ENCODE peak calls at places on chromosomes 4 and X, in seven cellular contexts. One of them, this sample, is unnamed.

GRCh38 chrX:1053072-1053471 is 159.4 kb downstream of the CRLF2 start:
- DNase-seq in NCI-H2171: no peak
- DNase-seq in T follicular helper cell: no peak
- DNase-seq in activated gamma-delta T cell treated with anti-CD3 and anti-CD28 coated beads, Interleukin-2, amount 50 U/mL, for 16 hours: no peak
- DNase-seq in lung: no peak
- DNase-seq in hepatocyte: no peak
- DNase-seq in effector memory CD8-positive, alpha-beta T cell: no peak
- DNase-seq in this sample: no peak

GRCh38 chr4:5029447-5029846 is 10.2 kb upstream of the CYTL1 start:
- DNase-seq in activated gamma-delta T cell treated with anti-CD3 and anti-CD28 coated beads, Interleukin-2, amount 50 U/mL, for 16 hours: no peak
- DNase-seq in lung: no peak
- DNase-seq in effector memory CD8-positive, alpha-beta T cell: no peak
- DNase-seq in NCI-H2171: no peak
- DNase-seq in T follicular helper cell: no peak
- DNase-seq in hepatocyte: no peak
- DNase-seq in this sample: no peak

GRCh38 chrX:17876135-17876534 is 15.0 kb upstream of the RAI2 start:
- DNase-seq in T follicular helper cell: no peak
- DNase-seq in activated gamma-delta T cell treated with anti-CD3 and anti-CD28 coated beads, Interleukin-2, amount 50 U/mL, for 16 hours: no peak
- DNase-seq in effector memory CD8-positive, alpha-beta T cell: no peak
- DNase-seq in NCI-H2171: no peak
- DNase-seq in lung: no peak
- DNase-seq in hepatocyte: no peak
- DNase-seq in this sample: no peak

GRCh38 chrX:45083314-45083713 is 117.4 kb downstream of the DIPK2B start:
- DNase-seq in effector memory CD8-positive, alpha-beta T cell: no peak
- DNase-seq in activated gamma-delta T cell treated with anti-CD3 and anti-CD28 coated beads, Interleukin-2, amount 50 U/mL, for 16 hours: no peak
- DNase-seq in NCI-H2171: no peak
- DNase-seq in lung: no peak
- DNase-seq in T follicular helper cell: no peak
- DNase-seq in hepatocyte: no peak
- DNase-seq in this sample: no peak

GRCh38 chr4:24850669-24851068 is 55.3 kb downstream of the SOD3 start:
- DNase-seq in hepatocyte: peak
- DNase-seq in activated gamma-delta T cell treated with anti-CD3 and anti-CD28 coated beads, Interleukin-2, amount 50 U/mL, for 16 hours: no peak
- DNase-seq in T follicular helper cell: no peak
- DNase-seq in effector memory CD8-positive, alpha-beta T cell: no peak
- DNase-seq in lung: no peak
- DNase-seq in NCI-H2171: no peak
- DNase-seq in this sample: no peak

GRCh38 chr4:42104521-42104920 is 47.9 kb downstream of the BEND4 start:
- DNase-seq in lung: no peak
- DNase-seq in effector memory CD8-positive, alpha-beta T cell: no peak
- DNase-seq in hepatocyte: no peak
- DNase-seq in activated gamma-delta T cell treated with anti-CD3 and anti-CD28 coated beads, Interleukin-2, amount 50 U/mL, for 16 hours: no peak
- DNase-seq in NCI-H2171: no peak
- DNase-seq in T follicular helper cell: no peak
- DNase-seq in this sample: no peak

GRCh38 chr4:24121395-24122175 is 231.7 kb upstream of the PPARGC1A start:
- DNase-seq in T follicular helper cell: no peak
- DNase-seq in effector memory CD8-positive, alpha-beta T cell: no peak
- DNase-seq in lung: no peak
- DNase-seq in NCI-H2171: no peak
- DNase-seq in activated gamma-delta T cell treated with anti-CD3 and anti-CD28 coated beads, Interleukin-2, amount 50 U/mL, for 16 hours: no peak
- DNase-seq in hepatocyte: no peak
- DNase-seq in this sample: no peak

GRCh38 chr4:48710446-48711209 is 69.5 kb downstream of the FRYL start:
- DNase-seq in lung: no peak
- DNase-seq in T follicular helper cell: no peak
- DNase-seq in hepatocyte: no peak
- DNase-seq in effector memory CD8-positive, alpha-beta T cell: no peak
- DNase-seq in activated gamma-delta T cell treated with anti-CD3 and anti-CD28 coated beads, Interleukin-2, amount 50 U/mL, for 16 hours: no peak
- DNase-seq in NCI-H2171: no peak
- DNase-seq in this sample: no peak

GRCh38 chr4:125520258-125520990 is 205.7 kb downstream of the FAT4 start:
- DNase-seq in T follicular helper cell: no peak
- DNase-seq in hepatocyte: no peak
- DNase-seq in lung: no peak
- DNase-seq in activated gamma-delta T cell treated with anti-CD3 and anti-CD28 coated beads, Interleukin-2, amount 50 U/mL, for 16 hours: no peak
- DNase-seq in effector memory CD8-positive, alpha-beta T cell: no peak
- DNase-seq in NCI-H2171: no peak
- DNase-seq in this sample: no peak

GRCh38 chr4:17063870-17064269 is 165.4 kb upstream of the LDB2 start:
- DNase-seq in T follicular helper cell: no peak
- DNase-seq in hepatocyte: no peak
- DNase-seq in effector memory CD8-positive, alpha-beta T cell: no peak
- DNase-seq in lung: no peak
- DNase-seq in NCI-H2171: no peak
- DNase-seq in activated gamma-delta T cell treated with anti-CD3 and anti-CD28 coated beads, Interleukin-2, amount 50 U/mL, for 16 hours: no peak
- DNase-seq in this sample: no peak

GRCh38 chr4:15040916-15041463 is 38.7 kb downstream of the CPEB2 start:
- DNase-seq in effector memory CD8-positive, alpha-beta T cell: no peak
- DNase-seq in lung: no peak
- DNase-seq in activated gamma-delta T cell treated with anti-CD3 and anti-CD28 coated beads, Interleukin-2, amount 50 U/mL, for 16 hours: no peak
- DNase-seq in hepatocyte: no peak
- DNase-seq in NCI-H2171: no peak
- DNase-seq in T follicular helper cell: no peak
- DNase-seq in this sample: no peak

GRCh38 chr4:74408639-74409038 is 36.3 kb upstream of the AREG start:
- DNase-seq in T follicular helper cell: no peak
- DNase-seq in activated gamma-delta T cell treated with anti-CD3 and anti-CD28 coated beads, Interleukin-2, amount 50 U/mL, for 16 hours: no peak
- DNase-seq in lung: no peak
- DNase-seq in hepatocyte: no peak
- DNase-seq in NCI-H2171: no peak
- DNase-seq in effector memory CD8-positive, alpha-beta T cell: no peak
- DNase-seq in this sample: no peak

GRCh38 chrX:151703487-151703886 is 8.2 kb downstream of the PRRG3 start:
- DNase-seq in activated gamma-delta T cell treated with anti-CD3 and anti-CD28 coated beads, Interleukin-2, amount 50 U/mL, for 16 hours: no peak
- DNase-seq in NCI-H2171: peak
- DNase-seq in lung: peak
- DNase-seq in T follicular helper cell: no peak
- DNase-seq in effector memory CD8-positive, alpha-beta T cell: no peak
- DNase-seq in hepatocyte: no peak
- DNase-seq in this sample: peak

GRCh38 chrX:11791537-11791936 is 33.5 kb downstream of the MSL3 start:
- DNase-seq in activated gamma-delta T cell treated with anti-CD3 and anti-CD28 coated beads, Interleukin-2, amount 50 U/mL, for 16 hours: no peak
- DNase-seq in NCI-H2171: no peak
- DNase-seq in effector memory CD8-positive, alpha-beta T cell: no peak
- DNase-seq in T follicular helper cell: no peak
- DNase-seq in lung: no peak
- DNase-seq in hepatocyte: no peak
- DNase-seq in this sample: no peak

GRCh38 chrX:113906168-113906567 is 677.7 kb upstream of the HTR2C start:
- DNase-seq in activated gamma-delta T cell treated with anti-CD3 and anti-CD28 coated beads, Interleukin-2, amount 50 U/mL, for 16 hours: no peak
- DNase-seq in lung: no peak
- DNase-seq in effector memory CD8-positive, alpha-beta T cell: no peak
- DNase-seq in T follicular helper cell: no peak
- DNase-seq in NCI-H2171: no peak
- DNase-seq in hepatocyte: peak
- DNase-seq in this sample: peak

GRCh38 chr4:2069986-2070385 is 10.9 kb downstream of the NAT8L start:
- DNase-seq in NCI-H2171: no peak
- DNase-seq in activated gamma-delta T cell treated with anti-CD3 and anti-CD28 coated beads, Interleukin-2, amount 50 U/mL, for 16 hours: no peak
- DNase-seq in lung: no peak
- DNase-seq in effector memory CD8-positive, alpha-beta T cell: no peak
- DNase-seq in T follicular helper cell: no peak
- DNase-seq in hepatocyte: no peak
- DNase-seq in this sample: no peak

GRCh38 chr4:110970642-110971041 is 347.8 kb upstream of the PITX2 start:
- DNase-seq in hepatocyte: peak
- DNase-seq in lung: no peak
- DNase-seq in T follicular helper cell: no peak
- DNase-seq in NCI-H2171: no peak
- DNase-seq in effector memory CD8-positive, alpha-beta T cell: no peak
- DNase-seq in activated gamma-delta T cell treated with anti-CD3 and anti-CD28 coated beads, Interleukin-2, amount 50 U/mL, for 16 hours: no peak
- DNase-seq in this sample: peak

GRCh38 chr4:73501664-73502265 is 20.2 kb downstream of the AFM start:
- DNase-seq in lung: no peak
- DNase-seq in activated gamma-delta T cell treated with anti-CD3 and anti-CD28 coated beads, Interleukin-2, amount 50 U/mL, for 16 hours: no peak
- DNase-seq in T follicular helper cell: no peak
- DNase-seq in hepatocyte: no peak
- DNase-seq in NCI-H2171: no peak
- DNase-seq in effector memory CD8-positive, alpha-beta T cell: no peak
- DNase-seq in this sample: no peak

GRCh38 chrX:141341341-141341740 is 99.0 kb upstream of the SPANXC start:
- DNase-seq in lung: no peak
- DNase-seq in NCI-H2171: no peak
- DNase-seq in effector memory CD8-positive, alpha-beta T cell: no peak
- DNase-seq in activated gamma-delta T cell treated with anti-CD3 and anti-CD28 coated beads, Interleukin-2, amount 50 U/mL, for 16 hours: no peak
- DNase-seq in T follicular helper cell: no peak
- DNase-seq in hepatocyte: no peak
- DNase-seq in this sample: no peak

GRCh38 chr4:13797061-13797460 is 169.5 kb upstream of the BOD1L1 start:
- DNase-seq in lung: no peak
- DNase-seq in hepatocyte: no peak
- DNase-seq in activated gamma-delta T cell treated with anti-CD3 and anti-CD28 coated beads, Interleukin-2, amount 50 U/mL, for 16 hours: no peak
- DNase-seq in T follicular helper cell: no peak
- DNase-seq in effector memory CD8-positive, alpha-beta T cell: no peak
- DNase-seq in NCI-H2171: no peak
- DNase-seq in this sample: no peak

GRCh38 chr4:140052050-140052449 is 101.9 kb downstream of the MAML3 start:
- DNase-seq in effector memory CD8-positive, alpha-beta T cell: no peak
- DNase-seq in NCI-H2171: no peak
- DNase-seq in T follicular helper cell: no peak
- DNase-seq in lung: peak
- DNase-seq in hepatocyte: peak
- DNase-seq in activated gamma-delta T cell treated with anti-CD3 and anti-CD28 coated beads, Interleukin-2, amount 50 U/mL, for 16 hours: no peak
- DNase-seq in this sample: peak

GRCh38 chr4:119300072-119300387 is 21.9 kb downstream of the FABP2 start:
- DNase-seq in effector memory CD8-positive, alpha-beta T cell: no peak
- DNase-seq in NCI-H2171: no peak
- DNase-seq in T follicular helper cell: no peak
- DNase-seq in activated gamma-delta T cell treated with anti-CD3 and anti-CD28 coated beads, Interleukin-2, amount 50 U/mL, for 16 hours: peak
- DNase-seq in hepatocyte: peak
- DNase-seq in lung: peak
- DNase-seq in this sample: peak

GRCh38 chrX:134572816-134573682 is 85.2 kb downstream of the PLAC1 start:
- DNase-seq in T follicular helper cell: no peak
- DNase-seq in effector memory CD8-positive, alpha-beta T cell: no peak
- DNase-seq in hepatocyte: no peak
- DNase-seq in NCI-H2171: no peak
- DNase-seq in activated gamma-delta T cell treated with anti-CD3 and anti-CD28 coated beads, Interleukin-2, amount 50 U/mL, for 16 hours: no peak
- DNase-seq in lung: no peak
- DNase-seq in this sample: no peak

GRCh38 chr4:156378053-156378665 is 424.5 kb upstream of the CTSO start:
- DNase-seq in hepatocyte: peak
- DNase-seq in NCI-H2171: peak
- DNase-seq in lung: no peak
- DNase-seq in effector memory CD8-positive, alpha-beta T cell: no peak
- DNase-seq in activated gamma-delta T cell treated with anti-CD3 and anti-CD28 coated beads, Interleukin-2, amount 50 U/mL, for 16 hours: no peak
- DNase-seq in T follicular helper cell: no peak
- DNase-seq in this sample: peak

GRCh38 chr4:176052744-176053143 is 12.9 kb upstream of the WDR17 start:
- DNase-seq in lung: no peak
- DNase-seq in NCI-H2171: no peak
- DNase-seq in T follicular helper cell: no peak
- DNase-seq in activated gamma-delta T cell treated with anti-CD3 and anti-CD28 coated beads, Interleukin-2, amount 50 U/mL, for 16 hours: no peak
- DNase-seq in hepatocyte: no peak
- DNase-seq in effector memory CD8-positive, alpha-beta T cell: no peak
- DNase-seq in this sample: no peak

GRCh38 chr4:83828601-83829000 is 292.7 kb downstream of the GPAT3 start:
- DNase-seq in T follicular helper cell: no peak
- DNase-seq in effector memory CD8-positive, alpha-beta T cell: no peak
- DNase-seq in NCI-H2171: no peak
- DNase-seq in hepatocyte: no peak
- DNase-seq in activated gamma-delta T cell treated with anti-CD3 and anti-CD28 coated beads, Interleukin-2, amount 50 U/mL, for 16 hours: no peak
- DNase-seq in lung: no peak
- DNase-seq in this sample: no peak

GRCh38 chr4:18844726-18845125 is 823.2 kb upstream of the LCORL start:
- DNase-seq in NCI-H2171: no peak
- DNase-seq in activated gamma-delta T cell treated with anti-CD3 and anti-CD28 coated beads, Interleukin-2, amount 50 U/mL, for 16 hours: no peak
- DNase-seq in lung: no peak
- DNase-seq in hepatocyte: no peak
- DNase-seq in effector memory CD8-positive, alpha-beta T cell: no peak
- DNase-seq in T follicular helper cell: no peak
- DNase-seq in this sample: no peak

This sample was measured in left kidney.